ENCODE peak calls at places on chromosomes 12 and 14, in four cellular contexts. One of them, this sample, is unnamed.
A peak's percentile ranks its signal among the peaks of the same experiment; 100 is the strongest.

GRCh38 chr14:89485264-89485663 is 68.2 kb upstream of the FOXN3 start:
- DNase-seq in fibroblast of lung: no peak
- DNase-seq in breast epithelium: no peak
- DNase-seq in colonic mucosa: no peak
- DNase-seq in this sample: no peak

GRCh38 chr12:130526813-130527212 is 189.1 kb downstream of the PIWIL1 start:
- DNase-seq in fibroblast of lung: no peak
- DNase-seq in breast epithelium: no peak
- DNase-seq in colonic mucosa: peak; percentile 23
- DNase-seq in this sample: no peak

GRCh38 chr14:101027966-101028365 is 124.4 kb upstream of the RTL1 start:
- DNase-seq in fibroblast of lung: no peak
- DNase-seq in breast epithelium: no peak
- DNase-seq in colonic mucosa: no peak
- DNase-seq in this sample: no peak

GRCh38 chr12:113236539-113237354 is 15.5 kb downstream of the TPCN1 start:
- DNase-seq in fibroblast of lung: no peak
- DNase-seq in breast epithelium: no peak
- DNase-seq in colonic mucosa: no peak
- DNase-seq in this sample: peak; percentile 78

GRCh38 chr12:59787610-59788009 is 191.8 kb downstream of the SLC16A7 start:
- DNase-seq in fibroblast of lung: no peak
- DNase-seq in breast epithelium: no peak
- DNase-seq in colonic mucosa: no peak
- DNase-seq in this sample: no peak

GRCh38 chr14:43786066-43786762 is 720.9 kb downstream of the FSCB start:
- DNase-seq in fibroblast of lung: no peak
- DNase-seq in breast epithelium: no peak
- DNase-seq in colonic mucosa: no peak
- DNase-seq in this sample: no peak

GRCh38 chr12:113333877-113334785 is 778 bp downstream of the SLC8B1 start:
- DNase-seq in fibroblast of lung: no peak
- DNase-seq in breast epithelium: no peak
- DNase-seq in colonic mucosa: peak; percentile 47
- DNase-seq in this sample: peak; percentile 46

GRCh38 chr12:12349711-12350665 is at the start of gene MANSC1:
- DNase-seq in fibroblast of lung: peak; percentile 40
- DNase-seq in breast epithelium: peak; percentile 67
- DNase-seq in colonic mucosa: peak; percentile 81
- DNase-seq in this sample: peak; percentile 77

GRCh38 chr14:71322660-71323250 is 415.5 kb downstream of the PCNX1 start:
- DNase-seq in fibroblast of lung: peak; percentile 56
- DNase-seq in breast epithelium: no peak
- DNase-seq in colonic mucosa: no peak
- DNase-seq in this sample: peak; percentile 65

GRCh38 chr14:89544636-89545301 is 127.7 kb upstream of the FOXN3 start:
- DNase-seq in fibroblast of lung: peak; percentile 33
- DNase-seq in breast epithelium: no peak
- DNase-seq in colonic mucosa: no peak
- DNase-seq in this sample: no peak

GRCh38 chr14:68365228-68365627 is 427.6 kb downstream of the ZFP36L1 start:
- DNase-seq in fibroblast of lung: peak; percentile 89
- DNase-seq in breast epithelium: no peak
- DNase-seq in colonic mucosa: no peak
- DNase-seq in this sample: no peak

GRCh38 chr12:26936559-26937442 is 980 bp downstream of the INTS13 start:
- DNase-seq in fibroblast of lung: no peak
- DNase-seq in breast epithelium: no peak
- DNase-seq in colonic mucosa: no peak
- DNase-seq in this sample: no peak

GRCh38 chr12:92431146-92431545 is 271.6 kb upstream of the PLEKHG7 start:
- DNase-seq in fibroblast of lung: no peak
- DNase-seq in breast epithelium: no peak
- DNase-seq in colonic mucosa: no peak
- DNase-seq in this sample: no peak

GRCh38 chr14:24613747-24614146 is 4.3 kb upstream of the GZMH start:
- DNase-seq in fibroblast of lung: no peak
- DNase-seq in breast epithelium: no peak
- DNase-seq in colonic mucosa: no peak
- DNase-seq in this sample: no peak

GRCh38 chr14:21796912-21797311 is 123.3 kb upstream of the OR4E1 start:
- DNase-seq in fibroblast of lung: no peak
- DNase-seq in breast epithelium: no peak
- DNase-seq in colonic mucosa: no peak
- DNase-seq in this sample: no peak

GRCh38 chr12:118238888-118239287 is 103.0 kb downstream of the PEBP1 start:
- DNase-seq in fibroblast of lung: no peak
- DNase-seq in breast epithelium: no peak
- DNase-seq in colonic mucosa: no peak
- DNase-seq in this sample: no peak

GRCh38 chr14:51293149-51293925 is 53.3 kb downstream of the TMX1 start:
- DNase-seq in fibroblast of lung: peak; percentile 49
- DNase-seq in breast epithelium: no peak
- DNase-seq in colonic mucosa: peak; percentile 19
- DNase-seq in this sample: no peak

GRCh38 chr14:97641827-97642226 is 844.6 kb downstream of the VRK1 start:
- DNase-seq in fibroblast of lung: no peak
- DNase-seq in breast epithelium: no peak
- DNase-seq in colonic mucosa: no peak
- DNase-seq in this sample: no peak

GRCh38 chr14:94269156-94269555 is 23.9 kb downstream of the SERPINA10 start:
- DNase-seq in fibroblast of lung: no peak
- DNase-seq in breast epithelium: no peak
- DNase-seq in colonic mucosa: no peak
- DNase-seq in this sample: no peak

GRCh38 chr14:103386632-103387329 is 1.6 kb downstream of the MARK3 start:
- DNase-seq in fibroblast of lung: peak; percentile 42
- DNase-seq in breast epithelium: no peak
- DNase-seq in colonic mucosa: no peak
- DNase-seq in this sample: peak; percentile 22

GRCh38 chr12:48446372-48446771 is 26.0 kb upstream of the ANP32D start:
- DNase-seq in fibroblast of lung: no peak
- DNase-seq in breast epithelium: no peak
- DNase-seq in colonic mucosa: no peak
- DNase-seq in this sample: no peak

GRCh38 chr14:103129301-103130016 is 6.2 kb downstream of the TNFAIP2 start:
- DNase-seq in fibroblast of lung: no peak
- DNase-seq in breast epithelium: no peak
- DNase-seq in colonic mucosa: no peak
- DNase-seq in this sample: no peak

GRCh38 chr14:73823339-73823885 is 28.2 kb upstream of the PTGR2 start:
- DNase-seq in fibroblast of lung: no peak
- DNase-seq in breast epithelium: no peak
- DNase-seq in colonic mucosa: no peak
- DNase-seq in this sample: no peak

GRCh38 chr12:89038831-89039509 is 313.3 kb downstream of the DUSP6 start:
- DNase-seq in fibroblast of lung: no peak
- DNase-seq in breast epithelium: no peak
- DNase-seq in colonic mucosa: no peak
- DNase-seq in this sample: no peak

GRCh38 chr14:95535226-95536021 is 574 bp downstream of the GLRX5 start:
- DNase-seq in fibroblast of lung: no peak
- DNase-seq in breast epithelium: no peak
- DNase-seq in colonic mucosa: no peak
- DNase-seq in this sample: peak; percentile 15

GRCh38 chr12:4273651-4274395 is at the start of gene CCND2:
- DNase-seq in fibroblast of lung: peak; percentile 68
- DNase-seq in breast epithelium: no peak
- DNase-seq in colonic mucosa: peak; percentile 93
- DNase-seq in this sample: peak; percentile 93

GRCh38 chr12:121334513-121335343 is 17.5 kb downstream of the ANAPC5 start:
- DNase-seq in fibroblast of lung: peak; percentile 67
- DNase-seq in breast epithelium: no peak
- DNase-seq in colonic mucosa: peak; percentile 27
- DNase-seq in this sample: peak; percentile 71

GRCh38 chr12:75631809-75632208 is 120.4 kb upstream of the KRR1 start:
- DNase-seq in fibroblast of lung: no peak
- DNase-seq in breast epithelium: no peak
- DNase-seq in colonic mucosa: no peak
- DNase-seq in this sample: no peak

GRCh38 chr12:122368361-122369073 is 54.0 kb downstream of the CLIP1 start:
- DNase-seq in fibroblast of lung: peak; percentile 82
- DNase-seq in breast epithelium: no peak
- DNase-seq in colonic mucosa: peak; percentile 27
- DNase-seq in this sample: peak; percentile 68

GRCh38 chr12:56385873-56386272 is 23.2 kb upstream of the APOF start:
- DNase-seq in fibroblast of lung: no peak
- DNase-seq in breast epithelium: no peak
- DNase-seq in colonic mucosa: no peak
- DNase-seq in this sample: peak; percentile 47

GRCh38 chr12:93443576-93443975 is 1.8 kb upstream of the UBE2N start:
- DNase-seq in fibroblast of lung: no peak
- DNase-seq in breast epithelium: no peak
- DNase-seq in colonic mucosa: no peak
- DNase-seq in this sample: no peak

GRCh38 chr12:32217354-32218310 is 111.0 kb downstream of the BICD1 start:
- DNase-seq in fibroblast of lung: peak; percentile 97
- DNase-seq in breast epithelium: no peak
- DNase-seq in colonic mucosa: no peak
- DNase-seq in this sample: no peak

GRCh38 chr12:26150737-26151450 is 26.1 kb upstream of the BHLHE41 start:
- DNase-seq in fibroblast of lung: peak; percentile 94
- DNase-seq in breast epithelium: no peak
- DNase-seq in colonic mucosa: no peak
- DNase-seq in this sample: no peak

GRCh38 chr12:28446031-28446430 is 255.8 kb downstream of the CCDC91 start:
- DNase-seq in fibroblast of lung: peak; percentile 80
- DNase-seq in breast epithelium: no peak
- DNase-seq in colonic mucosa: no peak
- DNase-seq in this sample: no peak

GRCh38 chr12:52952082-52952801 is 3.3 kb downstream of the KRT18 start:
- DNase-seq in fibroblast of lung: no peak
- DNase-seq in breast epithelium: peak; percentile 71
- DNase-seq in colonic mucosa: peak; percentile 74
- DNase-seq in this sample: peak; percentile 69
- H3K4me3 ChIP-seq in fibroblast of lung: no peak overlapping the region
- H3K4me3 ChIP-seq in breast epithelium: no peak overlapping the region
- H3K4me3 ChIP-seq in colonic mucosa: peak overlapping the region; percentile 74
- H3K4me3 ChIP-seq in this sample: no peak overlapping the region

DNA sequence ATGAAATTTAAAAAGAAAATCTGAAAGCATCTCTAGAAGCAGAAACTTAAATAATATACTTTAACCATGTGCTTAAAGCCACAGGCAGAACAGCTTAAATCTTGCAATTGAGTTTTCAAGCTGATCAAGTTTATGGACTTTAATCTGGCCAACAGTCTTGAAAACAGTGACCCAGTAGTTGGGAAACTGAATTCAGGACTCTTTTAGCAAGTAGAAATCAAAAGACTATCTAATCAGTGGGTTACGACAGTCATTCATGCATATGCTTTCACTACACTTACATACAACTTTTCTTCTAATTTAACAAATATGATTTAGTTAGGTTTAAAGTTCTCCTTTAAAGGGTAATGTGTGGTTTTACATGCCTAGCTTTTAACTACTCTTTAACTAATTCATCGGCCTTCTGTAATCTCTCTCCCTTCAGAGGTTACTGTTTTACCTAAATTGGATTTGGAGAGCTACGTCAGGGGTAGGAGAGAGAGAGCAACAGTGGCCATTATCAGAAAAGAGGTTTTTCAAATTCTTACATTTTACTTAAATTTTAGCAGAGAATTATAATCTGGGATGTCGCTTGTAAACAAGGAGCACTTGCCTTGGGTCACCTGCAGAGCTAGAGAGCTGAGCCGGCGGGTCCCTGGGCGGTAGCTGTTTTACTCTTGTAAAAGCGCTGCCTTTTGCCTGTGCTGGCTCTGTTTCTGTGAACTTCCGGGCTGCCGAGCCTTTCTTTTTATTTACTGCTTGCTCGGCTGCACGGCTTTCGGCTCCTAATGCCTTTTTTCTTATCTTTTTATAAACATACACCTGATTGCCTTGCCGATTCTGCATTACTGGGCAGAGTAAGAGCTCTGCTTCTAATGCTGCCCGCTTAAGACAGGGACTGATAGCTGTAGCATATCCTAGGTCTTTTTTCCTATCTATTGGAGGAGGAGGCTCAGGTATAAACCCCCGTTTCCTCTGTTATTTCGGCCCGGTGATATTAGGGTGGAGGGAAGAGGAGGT is 17.4 kb upstream of the LYZ start:
- DNase-seq in fibroblast of lung: no peak
- DNase-seq in breast epithelium: no peak
- DNase-seq in colonic mucosa: peak; percentile 81
- DNase-seq in this sample: peak; percentile 86
- H3K27ac ChIP-seq in fibroblast of lung: no peak overlapping the region
- H3K27ac ChIP-seq in breast epithelium: peak overlapping the region; percentile 33
- H3K27ac ChIP-seq in colonic mucosa: peak overlapping the region; percentile 86
- H3K27ac ChIP-seq in this sample: peak overlapping the region; percentile 90

DNA sequence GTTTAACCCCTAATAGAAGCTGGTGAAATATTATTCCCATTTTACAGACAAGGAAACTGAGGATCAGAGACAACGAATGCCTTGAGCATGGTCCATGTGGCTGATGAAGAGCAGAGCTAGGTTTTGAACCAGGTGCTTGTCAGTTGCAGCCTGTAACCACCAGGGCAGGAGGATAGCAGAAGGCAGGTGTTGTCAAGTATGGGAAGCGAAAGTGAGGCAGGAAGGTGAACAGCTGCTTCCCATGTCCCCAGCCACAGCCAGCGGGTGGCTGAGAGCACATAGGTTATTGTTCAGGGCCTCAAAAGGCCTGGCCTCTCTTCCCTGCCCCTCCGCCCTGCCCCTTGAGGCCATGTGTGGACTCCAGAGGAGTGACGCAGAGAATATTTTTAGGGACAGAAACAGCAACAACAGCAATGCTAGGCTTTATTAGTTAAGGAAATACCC is 39.6 kb downstream of the IQSEC3 start:
- DNase-seq in fibroblast of lung: no peak
- DNase-seq in breast epithelium: no peak
- DNase-seq in colonic mucosa: no peak
- DNase-seq in this sample: peak; percentile 18
- H3K4me1 ChIP-seq in fibroblast of lung: no peaks in the 10 kb centered on the region
- H3K4me1 ChIP-seq in breast epithelium: no peaks in the 10 kb centered on the region
- H3K4me1 ChIP-seq in colonic mucosa: peaks cover 6% of the 10 kb centered on the region
- H3K4me1 ChIP-seq in this sample: no peaks in the 10 kb centered on the region

GRCh38 chr12:53098982-53099651 is 1.6 kb downstream of the IGFBP6 start:
- DNase-seq in fibroblast of lung: peak; percentile 96
- DNase-seq in breast epithelium: peak; percentile 89
- DNase-seq in colonic mucosa: peak; percentile 90
- DNase-seq in this sample: peak; percentile 73
- H3K4me3 ChIP-seq in fibroblast of lung: peak overlapping the region; percentile 77
- H3K4me3 ChIP-seq in breast epithelium: peak overlapping the region; percentile 57
- H3K4me3 ChIP-seq in colonic mucosa: no peak overlapping the region
- H3K4me3 ChIP-seq in this sample: no peak overlapping the region

DNA sequence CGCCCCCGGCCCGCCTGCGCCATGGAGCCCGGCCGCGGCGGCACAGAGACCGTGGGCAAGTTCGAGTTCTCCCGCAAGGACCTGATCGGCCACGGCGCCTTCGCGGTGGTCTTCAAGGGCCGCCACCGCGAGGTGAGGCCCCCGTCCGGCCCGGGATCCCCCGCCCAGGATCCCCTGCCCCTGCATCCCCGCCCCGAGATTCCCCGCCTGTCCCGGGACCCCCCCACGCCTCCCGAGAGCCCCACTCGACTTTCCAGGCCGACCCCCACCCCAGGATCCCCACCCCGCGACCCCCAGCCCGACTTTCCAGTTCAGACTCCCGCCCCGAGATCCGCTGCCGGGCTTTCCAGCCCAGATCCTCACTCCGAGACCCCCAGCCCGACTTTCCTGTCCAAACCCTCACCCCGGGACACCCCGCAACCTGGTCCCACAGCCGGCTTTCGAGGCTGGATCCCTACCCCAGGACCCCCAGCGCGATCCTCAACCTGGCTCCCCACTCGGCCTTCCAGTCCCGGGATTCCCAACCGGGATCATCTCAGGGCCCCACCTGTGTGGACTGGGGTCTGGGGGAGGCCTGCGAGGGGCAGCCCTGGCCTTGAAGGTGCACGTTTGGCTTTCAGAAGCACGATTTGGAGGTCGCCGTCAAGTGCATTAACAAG is 688 bp downstream of the ULK1 start:
- DNase-seq in fibroblast of lung: no peak
- DNase-seq in breast epithelium: no peak
- DNase-seq in colonic mucosa: peak; percentile 44
- DNase-seq in this sample: no peak
- H3K27ac ChIP-seq in fibroblast of lung: peak overlapping the region; percentile 91
- H3K27ac ChIP-seq in breast epithelium: peak overlapping the region; percentile 95
- H3K27ac ChIP-seq in colonic mucosa: peak overlapping the region; percentile 92
- H3K27ac ChIP-seq in this sample: peak overlapping the region; percentile 71